ENCODE peak calls at places on chromosomes 5 and 9, in seven cellular contexts. V, L, M, I, N, X and D are unnamed samples.

GRCh38 chr9:29974197-29974596 is 2400.9 kb upstream of the C9orf72 start:
- DNase-seq in N (no peak), M (no peak), X (no peak), I (peak; percentile 10), L (no peak), V (no peak), D (no peak)

GRCh38 chr9:22405869-22406659 is 40.6 kb upstream of the DMRTA1 start:
- DNase-seq in V (no peak), M (no peak), X (no peak), I (no peak), L (no peak), N (no peak), D (no peak)

GRCh38 chr5:172002840-172003512 is 3.5 kb downstream of the FBXW11 start:
- DNase-seq in I (peak; percentile 26), N (no peak), M (no peak), L (no peak), V (no peak), X (no peak), D (no peak)

GRCh38 chr5:56302027-56302426 is 68.9 kb upstream of the ANKRD55 start:
- DNase-seq in V (no peak), L (no peak), M (no peak), X (peak; percentile 51), N (no peak), I (no peak), D (no peak)

GRCh38 chr9:36842560-36843530 is 191.2 kb downstream of the PAX5 start:
- DNase-seq in L (no peak), I (no peak), X (no peak), V (no peak), N (no peak), M (no peak), D (no peak)

GRCh38 chr5:68409259-68409658 is 193.7 kb downstream of the PIK3R1 start:
- DNase-seq in X (peak; percentile 86), I (peak; percentile 87), L (no peak), M (no peak), N (peak; percentile 38), V (no peak), D (no peak)

GRCh38 chr5:103366938-103367549 is 108.5 kb downstream of the MACIR start:
- DNase-seq in I (no peak), M (no peak), V (no peak), N (no peak), L (no peak), X (no peak), D (no peak)

GRCh38 chr5:132199116-132199680 is 28.5 kb downstream of the P4HA2 start:
- DNase-seq in L (no peak), M (no peak), I (no peak), V (no peak), N (no peak), X (no peak), D (no peak)

GRCh38 chr9:128257086-128257825 is 18.6 kb downstream of the GOLGA2 start:
- DNase-seq in I (no peak), N (no peak), V (no peak), X (no peak), M (no peak), L (no peak), D (no peak)

GRCh38 chr9:107905313-107906027 is 415.9 kb upstream of the KLF4 start:
- DNase-seq in N (no peak), M (no peak), I (no peak), L (no peak), V (no peak), X (no peak), D (no peak)

GRCh38 chr5:139246394-139246793 is 47.1 kb upstream of the MATR3 start:
- DNase-seq in M (no peak), I (peak; percentile 50), N (peak; percentile 63), V (no peak), L (no peak), X (peak; percentile 48), D (no peak)

GRCh38 chr9:89293014-89293413 is 18.0 kb upstream of the CKS2 start:
- DNase-seq in X (no peak), I (no peak), V (no peak), M (no peak), L (no peak), N (no peak), D (no peak)

GRCh38 chr5:155189981-155190380 is 176.4 kb downstream of the KIF4B start:
- DNase-seq in X (no peak), M (no peak), L (no peak), I (peak; percentile 15), N (peak; percentile 16), V (no peak), D (no peak)

GRCh38 chr9:135887585-135888050 is 19.7 kb downstream of the CAMSAP1 start:
- DNase-seq in N (no peak), L (no peak), X (no peak), V (peak; percentile 61), M (no peak), I (no peak), D (no peak)

GRCh38 chr5:149803641-149804468 is 73.7 kb downstream of the PPARGC1B start:
- DNase-seq in N (no peak), M (no peak), I (no peak), L (peak; percentile 26), V (no peak), X (no peak), D (no peak)

GRCh38 chr5:175103746-175104145 is 340.2 kb downstream of the DRD1 start:
- DNase-seq in V (no peak), L (no peak), M (no peak), N (no peak), I (no peak), X (no peak), D (no peak)

GRCh38 chr5:147782053-147783028 is at the start of gene JAKMIP2:
- DNase-seq in L (no peak), N (peak; percentile 39), V (peak; percentile 70), M (peak; percentile 76), I (no peak), X (peak; percentile 96), D (peak; percentile 93)

GRCh38 chr9:93452710-93453046 is 703 bp downstream of the FAM120AOS start:
- DNase-seq in L (peak; percentile 27), X (no peak), V (no peak), N (no peak), I (no peak), M (no peak), D (no peak)

GRCh38 chr9:122346478-122347347 is 24.1 kb upstream of the PTGS1 start:
- DNase-seq in X (peak; percentile 26), V (peak; percentile 21), N (no peak), M (no peak), L (peak; percentile 27), I (no peak), D (peak; percentile 43)

GRCh38 chr9:112037281-112038016 is 137.6 kb downstream of the SUSD1 start:
- DNase-seq in M (no peak), V (peak; percentile 36), L (no peak), I (no peak), N (no peak), X (peak; percentile 88), D (no peak)

DNA sequence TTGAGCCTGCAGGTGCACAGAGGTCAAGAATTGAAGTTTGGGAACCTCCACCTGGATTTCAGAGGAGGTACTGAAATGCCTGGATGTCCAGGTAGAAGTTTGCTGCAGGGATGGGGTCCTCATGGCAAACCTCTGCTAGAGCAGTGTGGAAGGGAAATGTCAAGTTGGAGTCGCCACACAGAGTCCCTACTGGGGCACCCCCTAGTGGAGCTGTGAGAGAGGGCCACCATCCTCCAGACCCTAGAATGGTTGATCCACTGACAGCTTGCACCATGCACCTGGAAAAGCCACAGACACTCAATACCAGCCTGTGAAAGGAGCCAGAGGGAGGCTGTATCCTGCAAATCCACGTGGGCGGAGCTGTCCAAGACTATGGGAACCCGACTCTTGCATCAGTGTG is 78.0 kb downstream of the GABRA1 start:
- DNase-seq in I (no peak), N (no peak), X (no peak), L (no peak), V (no peak), M (no peak), D (no peak)
- TF ChIP-seq CTCF in I (no peak), N (no peak), X (no peak), L (no peak), V (no peak), M (no peak), D (no peak)

GRCh38 chr5:39283231-39283818 is 64.0 kb upstream of the FYB1 start:
- DNase-seq in L (no peak), V (no peak), M (no peak), I (peak; percentile 75), X (peak; percentile 44), N (peak; percentile 57), D (no peak)
- TF ChIP-seq CTCF in L (no peak), V (peak; percentile 75), M (peak; percentile 52), I (peak; percentile 74), X (peak; percentile 73), N (no peak), D (peak; percentile 71)

DNA sequence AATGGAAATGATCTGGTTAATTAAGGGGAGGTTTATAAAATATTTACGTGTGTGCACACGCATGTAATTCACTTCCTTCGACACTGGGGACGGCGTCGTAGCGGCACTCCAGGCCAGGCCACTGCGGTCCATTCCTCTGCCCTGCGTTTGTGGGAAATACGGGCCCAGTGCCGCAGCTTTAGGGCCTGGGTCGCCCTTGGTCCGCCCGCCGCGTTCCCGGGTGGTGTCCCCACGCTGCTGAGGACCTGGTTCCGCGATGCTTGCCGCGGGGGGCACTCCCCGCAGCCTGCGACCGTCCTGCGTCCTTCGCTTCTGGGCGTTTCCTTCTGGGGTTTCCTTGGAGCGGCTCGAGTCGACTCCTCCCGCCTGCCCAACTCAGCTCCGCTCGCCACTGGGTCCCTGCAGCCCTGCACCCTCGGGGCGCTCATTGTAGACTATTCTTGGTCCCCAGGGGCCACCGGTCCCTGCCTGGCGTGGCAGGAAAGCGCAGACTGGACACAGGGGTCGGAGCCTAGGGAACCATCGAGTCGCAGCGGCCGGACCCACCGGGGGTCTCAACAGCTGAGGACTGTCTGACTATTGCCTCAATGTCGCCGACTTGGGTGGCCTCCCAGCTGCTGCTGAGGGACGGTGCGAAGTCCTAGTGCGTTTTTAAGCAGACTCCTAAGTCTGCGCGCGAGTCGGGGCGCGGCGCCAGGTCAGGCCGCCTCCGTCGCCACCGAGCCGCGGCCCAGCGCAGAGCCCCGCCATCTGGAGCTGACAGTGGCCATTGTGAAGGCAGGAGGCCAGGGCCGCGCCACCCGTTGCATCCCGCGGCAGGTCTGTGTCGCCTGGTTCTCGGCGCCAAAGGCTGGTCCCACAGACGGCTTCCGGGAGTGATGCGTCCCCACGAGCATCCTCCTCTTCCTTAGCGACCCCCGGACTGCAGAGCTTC is 4.4 kb upstream of the IRX1 start:
- DNase-seq in M (no peak), I (no peak), L (no peak), V (no peak), X (no peak), N (no peak), D (no peak)
- TF ChIP-seq CTCF in M (no peak), I (no peak), L (no peak), V (no peak), X (no peak), N (no peak), D (peak; percentile 56)

DNA sequence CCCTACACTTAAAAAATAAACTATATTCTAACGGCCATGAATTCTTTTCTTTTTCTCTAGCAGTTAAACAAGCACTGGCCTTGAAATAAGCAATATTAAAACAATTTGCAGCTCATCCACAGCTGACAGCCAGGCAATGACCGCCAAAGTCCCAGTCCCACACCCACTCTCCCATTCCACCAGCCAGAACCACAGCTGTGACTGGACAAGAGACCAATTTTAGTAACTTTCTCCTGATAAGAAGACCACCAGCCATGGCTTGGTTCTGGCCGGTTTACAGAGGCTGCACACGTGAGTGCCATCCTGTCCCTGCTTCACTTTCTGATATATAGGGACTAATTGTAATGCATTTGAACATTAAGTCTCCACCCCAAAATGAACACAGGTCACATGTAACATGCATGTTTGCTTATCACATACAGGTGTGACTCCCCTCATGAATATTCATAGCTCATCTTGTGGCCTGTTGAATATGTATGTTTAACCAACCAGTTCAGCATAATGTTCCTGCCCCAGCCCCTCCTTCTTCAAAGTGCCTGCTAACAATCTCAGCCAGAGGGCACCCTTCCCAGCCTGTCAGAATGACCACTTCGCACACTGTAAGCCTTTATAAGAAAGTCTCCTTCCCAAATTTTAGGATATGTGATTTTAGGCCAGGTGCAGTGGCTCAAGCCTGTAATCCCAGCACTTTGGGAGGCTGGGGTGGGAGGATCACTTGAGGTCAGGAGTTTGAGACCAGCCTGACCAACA is 23.9 kb upstream of the FANCC start:
- DNase-seq in M (no peak), V (no peak), L (no peak), N (no peak), I (peak; percentile 13), X (peak; percentile 14), D (no peak)
- TF ChIP-seq CTCF in M (no peak), V (no peak), L (no peak), N (no peak), I (peak; percentile 16), X (peak; percentile 35), D (peak; percentile 16)